ENCODE peak calls at places on chromosome 10, in five cellular contexts. S is neural progenitor cell, T is fibroblast of mammary gland, U is T-helper 9 cell, C is SK-N-SH. F is an unnamed sample.

GRCh38 chr10:70461397-70462348 is 16.9 kb upstream of the PALD1 start:
- DNase-seq in U (peak), C (peak), S (peak), T (peak), F (peak)

GRCh38 chr10:6581750-6582697 is 1.9 kb upstream of the PRKCQ start:
- DNase-seq in T (no peak), C (no peak), U (no peak), S (peak), F (no peak)

GRCh38 chr10:99236627-99237309 is 1.1 kb upstream of the HPSE2 start:
- DNase-seq in U (no peak), T (no peak), S (peak), C (no peak), F (no peak)

GRCh38 chr10:125451319-125451718 is 231.6 kb downstream of the TEX36 start:
- DNase-seq in T (no peak), U (no peak), C (no peak), S (no peak), F (no peak)

GRCh38 chr10:71605263-71605962 is 114.2 kb downstream of the C10orf105 start:
- DNase-seq in T (no peak), U (no peak), S (no peak), C (no peak), F (no peak)

GRCh38 chr10:125606406-125606805 is 76.6 kb downstream of the TEX36 start:
- DNase-seq in U (no peak), C (peak), T (no peak), S (no peak), F (no peak)

GRCh38 chr10:32417906-32418547 is 27.9 kb upstream of the CCDC7 start:
- DNase-seq in C (no peak), U (no peak), T (peak), S (no peak), F (no peak)

GRCh38 chr10:60572511-60573194 is 183.0 kb upstream of the ANK3 start:
- DNase-seq in U (no peak), T (peak), C (peak), S (peak), F (no peak)